ENCODE peak calls at places on chromosomes 6 and 20, in six cellular contexts. One of them, this sample, is unnamed.

GRCh38 chr6:137095651-137096238 is 51.0 kb upstream of the IL20RA start:
- DNase-seq in iPS-NIHi11: no peak
- DNase-seq in NCI-H524: no peak
- DNase-seq in NCI-H69: peak
- DNase-seq in NCI-H1436: no peak
- DNase-seq in GM04504: no peak
- DNase-seq in this sample: no peak

GRCh38 chr20:50226093-50226974 is 35.7 kb downstream of the CEBPB start:
- DNase-seq in iPS-NIHi11: no peak
- DNase-seq in GM04504: peak
- DNase-seq in NCI-H69: no peak
- DNase-seq in NCI-H1436: no peak
- DNase-seq in NCI-H524: no peak
- DNase-seq in this sample: no peak

GRCh38 chr6:32668226-32668747 is 1.8 kb upstream of the HLA-DQB1 start:
- DNase-seq in GM04504: no peak
- DNase-seq in iPS-NIHi11: peak
- DNase-seq in NCI-H69: no peak
- DNase-seq in NCI-H524: no peak
- DNase-seq in NCI-H1436: no peak
- DNase-seq in this sample: peak

GRCh38 chr6:113856571-113857564 is at the start of gene MARCKS:
- DNase-seq in NCI-H69: peak
- DNase-seq in NCI-H1436: peak
- DNase-seq in iPS-NIHi11: peak
- DNase-seq in GM04504: peak
- DNase-seq in NCI-H524: peak
- DNase-seq in this sample: peak

GRCh38 chr20:52493177-52493711 is 301.7 kb upstream of the ZFP64 start:
- DNase-seq in NCI-H69: peak
- DNase-seq in GM04504: peak
- DNase-seq in NCI-H1436: peak
- DNase-seq in NCI-H524: peak
- DNase-seq in iPS-NIHi11: no peak
- DNase-seq in this sample: no peak

GRCh38 chr20:59571591-59572314 is 32.6 kb upstream of the PHACTR3 start:
- DNase-seq in GM04504: peak
- DNase-seq in NCI-H69: peak
- DNase-seq in iPS-NIHi11: peak
- DNase-seq in NCI-H524: peak
- DNase-seq in NCI-H1436: peak
- DNase-seq in this sample: peak

GRCh38 chr6:134774244-134774643 is 175.7 kb downstream of the ALDH8A1 start:
- DNase-seq in GM04504: no peak
- DNase-seq in NCI-H69: no peak
- DNase-seq in iPS-NIHi11: no peak
- DNase-seq in NCI-H524: no peak
- DNase-seq in NCI-H1436: no peak
- DNase-seq in this sample: no peak

GRCh38 chr20:57395111-57395959 is 4.1 kb downstream of the RBM38 start:
- DNase-seq in iPS-NIHi11: peak
- DNase-seq in GM04504: no peak
- DNase-seq in NCI-H524: no peak
- DNase-seq in NCI-H69: no peak
- DNase-seq in NCI-H1436: no peak
- DNase-seq in this sample: no peak

GRCh38 chr20:49404461-49404860 is 78.0 kb downstream of the KCNB1 start:
- DNase-seq in NCI-H524: no peak
- DNase-seq in GM04504: no peak
- DNase-seq in iPS-NIHi11: no peak
- DNase-seq in NCI-H69: no peak
- DNase-seq in NCI-H1436: no peak
- DNase-seq in this sample: no peak

GRCh38 chr20:13690948-13691347 is 52.2 kb upstream of the TASP1 start:
- DNase-seq in NCI-H524: no peak
- DNase-seq in iPS-NIHi11: no peak
- DNase-seq in NCI-H1436: no peak
- DNase-seq in NCI-H69: no peak
- DNase-seq in GM04504: no peak
- DNase-seq in this sample: no peak

GRCh38 chr20:19934792-19935491 is 82.2 kb upstream of the NAA20 start:
- DNase-seq in iPS-NIHi11: no peak
- DNase-seq in NCI-H1436: peak
- DNase-seq in NCI-H69: peak
- DNase-seq in NCI-H524: peak
- DNase-seq in GM04504: no peak
- DNase-seq in this sample: no peak

GRCh38 chr6:1670711-1671462 is 61.2 kb downstream of the FOXC1 start:
- DNase-seq in iPS-NIHi11: no peak
- DNase-seq in NCI-H69: peak
- DNase-seq in GM04504: no peak
- DNase-seq in NCI-H1436: no peak
- DNase-seq in NCI-H524: no peak
- DNase-seq in this sample: no peak

GRCh38 chr6:92361990-92362770 is 1057.2 kb downstream of the EPHA7 start:
- DNase-seq in iPS-NIHi11: no peak
- DNase-seq in NCI-H69: no peak
- DNase-seq in NCI-H524: no peak
- DNase-seq in NCI-H1436: no peak
- DNase-seq in GM04504: no peak
- DNase-seq in this sample: no peak

GRCh38 chr6:1363298-1363697 is 26.1 kb upstream of the FOXF2 start:
- DNase-seq in GM04504: no peak
- DNase-seq in NCI-H524: no peak
- DNase-seq in NCI-H69: no peak
- DNase-seq in NCI-H1436: no peak
- DNase-seq in iPS-NIHi11: no peak
- DNase-seq in this sample: no peak

GRCh38 chr20:55200317-55200716 is 724.9 kb downstream of the DOK5 start:
- DNase-seq in NCI-H69: no peak
- DNase-seq in iPS-NIHi11: no peak
- DNase-seq in NCI-H1436: no peak
- DNase-seq in NCI-H524: no peak
- DNase-seq in GM04504: no peak
- DNase-seq in this sample: no peak

GRCh38 chr6:506508-506907 is 115.0 kb downstream of the IRF4 start:
- DNase-seq in iPS-NIHi11: no peak
- DNase-seq in NCI-H1436: no peak
- DNase-seq in NCI-H69: no peak
- DNase-seq in NCI-H524: no peak
- DNase-seq in GM04504: no peak
- DNase-seq in this sample: no peak

GRCh38 chr20:44805991-44806729 is 4.2 kb downstream of the RIMS4 start:
- DNase-seq in GM04504: peak
- DNase-seq in NCI-H69: peak
- DNase-seq in NCI-H1436: no peak
- DNase-seq in iPS-NIHi11: peak
- DNase-seq in NCI-H524: peak
- DNase-seq in this sample: no peak

GRCh38 chr6:57324538-57324937 is 7.1 kb downstream of the PRIM2 start:
- DNase-seq in GM04504: no peak
- DNase-seq in iPS-NIHi11: no peak
- DNase-seq in NCI-H69: peak
- DNase-seq in NCI-H524: peak
- DNase-seq in NCI-H1436: no peak
- DNase-seq in this sample: no peak

This sample was measured in T-helper 1 cell.